ENCODE peak calls at places on chromosomes 7 and 10, in five cellular contexts. X is testis, H is A549, N is spleen, W is IMR-90. G is an unnamed sample. For H3K4me1, the result is how much of the 10 kb centered on the place peaks cover.

GRCh38 chr10:108051218-108051617 is 886.7 kb upstream of the SORCS1 start:
- DNase-seq in W (no peak), X (no peak), H (no peak), N (no peak), G (no peak)

GRCh38 chr7:38318803-38319416 is 45.5 kb upstream of the TARP start:
- DNase-seq in W (peak), N (no peak), H (peak), X (peak), G (peak)

GRCh38 chr10:26000971-26001370 is 66.9 kb downstream of the MYO3A start:
- DNase-seq in N (no peak), W (no peak), X (no peak), H (no peak), G (no peak)

GRCh38 chr10:3471497-3471896 is 298.9 kb upstream of the PITRM1 start:
- DNase-seq in H (no peak), X (no peak), N (no peak), W (no peak), G (no peak)

GRCh38 chr10:128419466-128420019 is 293.3 kb upstream of the MKI67 start:
- DNase-seq in H (no peak), W (no peak), N (no peak), X (no peak), G (no peak)

GRCh38 chr10:109328001-109328400 is 595.3 kb downstream of the XPNPEP1 start:
- DNase-seq in X (no peak), N (no peak), H (no peak), W (no peak), G (no peak)

GRCh38 chr10:47159361-47160228 is 140.4 kb upstream of the GDF10 start:
- DNase-seq in X (no peak), W (no peak), N (peak), H (no peak), G (no peak)

GRCh38 chr10:103763374-103764202 is 91.8 kb downstream of the SH3PXD2A start:
- DNase-seq in H (no peak), N (no peak), X (no peak), W (peak), G (peak)

GRCh38 chr10:71888623-71889387 is 37.8 kb upstream of the PSAP start:
- DNase-seq in N (peak), X (peak), W (peak), H (peak), G (peak)

GRCh38 chr7:65251851-65252620 is 121.6 kb upstream of the ZNF92 start:
- DNase-seq in X (peak), H (peak), W (peak), N (peak), G (peak)

GRCh38 chr10:86411281-86411841 is 44.8 kb upstream of the GRID1 start:
- DNase-seq in W (peak), X (no peak), N (no peak), H (no peak), G (no peak)

GRCh38 chr10:69846252-69847000 is 44.7 kb downstream of the COL13A1 start:
- DNase-seq in X (no peak), W (peak), N (no peak), H (no peak), G (no peak)

GRCh38 chr10:43610636-43611035 is 4.4 kb downstream of the ZNF485 start:
- DNase-seq in X (no peak), W (peak), H (no peak), N (no peak), G (no peak)

GRCh38 chr7:148921189-148921588 is 37.1 kb upstream of the EZH2 start:
- DNase-seq in N (no peak), H (no peak), X (no peak), W (no peak), G (no peak)
- H3K4me3 ChIP-seq in N (no peak), H (no peak), X (no peak), W (no peak), G (no peak)

DNA sequence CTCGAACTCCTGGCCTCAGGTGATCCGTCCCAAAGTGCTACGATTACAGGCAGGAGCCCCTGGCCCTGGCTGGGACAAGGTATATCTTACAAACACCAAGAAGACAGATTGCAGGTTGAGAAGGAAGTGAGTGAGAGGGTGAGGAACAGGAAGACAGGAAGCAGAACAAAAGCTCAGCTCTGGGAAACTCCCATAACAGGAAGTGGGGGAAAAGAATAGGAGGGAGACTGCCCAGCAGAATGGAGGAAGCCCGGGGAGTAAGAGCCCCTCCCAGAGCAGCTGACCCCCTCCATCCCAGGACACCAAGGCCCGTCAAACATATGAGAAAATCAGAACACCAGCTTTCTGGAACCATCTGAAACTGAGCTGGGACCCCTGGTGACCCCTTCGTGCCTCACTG is 2.9 kb downstream of the TECPR1 start:
- DNase-seq in H (no peak), W (no peak), N (no peak), X (no peak), G (no peak)
- H3K4me1 ChIP-seq in H (under half), W (under half), N (half or more), X (under half), G (under half)

DNA sequence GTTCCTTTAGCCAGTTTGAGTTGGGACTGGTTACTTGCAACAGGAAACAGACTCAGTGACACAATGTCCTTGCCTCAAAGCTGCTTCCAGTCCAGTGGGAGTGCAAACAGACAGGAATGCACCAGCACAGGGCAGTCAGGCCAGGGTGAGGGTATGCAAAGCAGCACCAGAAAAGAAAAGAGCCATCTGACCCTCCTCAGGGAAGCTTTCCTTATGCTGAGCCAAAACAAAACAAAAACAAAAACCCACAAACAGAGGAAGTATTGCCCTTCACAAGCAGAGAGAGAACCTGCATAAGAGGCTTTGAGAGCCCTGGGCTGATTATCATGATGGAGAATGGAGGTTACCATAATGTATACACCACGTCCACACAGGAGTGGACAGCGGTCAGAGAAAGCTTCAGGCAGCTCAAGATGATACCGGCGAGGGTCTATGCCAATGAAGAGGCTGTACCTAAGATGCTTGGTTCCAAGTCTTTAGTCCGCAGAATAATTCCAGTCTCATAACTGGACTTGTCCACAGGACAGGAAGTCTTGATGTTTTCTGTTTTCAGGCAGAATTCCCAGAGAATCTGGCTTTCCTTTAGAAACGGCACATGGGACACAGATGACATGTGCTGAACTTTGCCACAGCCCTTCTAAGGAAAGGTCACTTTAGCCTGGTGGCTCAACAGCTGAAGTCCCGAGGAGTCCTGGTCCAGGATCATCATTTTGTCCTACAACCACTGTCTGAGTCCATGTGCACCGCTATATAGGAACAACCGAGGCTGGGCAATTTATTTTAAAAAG is 263.3 kb downstream of the TNS3 start:
- DNase-seq in X (no peak), W (no peak), N (no peak), H (no peak), G (no peak)
- TF ChIP-seq POLR2A in X (no peak), W (no peak), N (no peak), H (no peak), G (no peak)

GRCh38 chr10:111087331-111087756 is 10.5 kb downstream of the ADRA2A start:
- DNase-seq in W (no peak), N (no peak), H (no peak), X (no peak), G (no peak)

GRCh38 chr10:111089293-111089692 is 12.5 kb downstream of the ADRA2A start:
- DNase-seq in N (no peak), W (no peak), X (no peak), H (no peak), G (no peak)

GRCh38 chr10:111086602-111087001 is 9.8 kb downstream of the ADRA2A start:
- DNase-seq in H (no peak), X (no peak), W (no peak), N (no peak), G (no peak)

GRCh38 chr10:111085690-111086353 is 9.0 kb downstream of the ADRA2A start:
- DNase-seq in W (no peak), H (no peak), N (no peak), X (peak), G (no peak)

GRCh38 chr10:111087968-111088505 is 11.2 kb downstream of the ADRA2A start:
- DNase-seq in X (no peak), W (no peak), N (no peak), H (no peak), G (no peak)
- H3K4me3 ChIP-seq in X (no peak), W (no peak), N (no peak), H (no peak), G (no peak)

GRCh38 chr7:138017992-138018391 is 16.1 kb upstream of the CREB3L2 start:
- DNase-seq in N (no peak), W (no peak), X (no peak), H (no peak), G (no peak)
- H3K4me1 ChIP-seq in N (under half), W (under half), X (under half), H (under half), G (under half)

GRCh38 chr7:1930381-1931065 is 260.4 kb downstream of the ELFN1 start:
- DNase-seq in X (no peak), H (no peak), N (peak), W (no peak), G (no peak)

GRCh38 chr7:1927942-1928341 is 257.9 kb downstream of the ELFN1 start:
- DNase-seq in H (no peak), N (peak), W (no peak), X (no peak), G (no peak)

GRCh38 chr7:1926908-1927306 is 256.8 kb downstream of the ELFN1 start:
- DNase-seq in W (no peak), H (no peak), X (no peak), N (no peak), G (no peak)

GRCh38 chr7:1925973-1926907 is 256.2 kb downstream of the ELFN1 start:
- DNase-seq in H (no peak), N (no peak), W (no peak), X (no peak), G (no peak)

GRCh38 chr7:1928555-1929348 is 258.7 kb downstream of the ELFN1 start:
- DNase-seq in W (no peak), X (no peak), H (no peak), N (peak), G (no peak)
- TF ChIP-seq POLR2A in W (no peak), X (no peak), H (no peak), N (no peak), G (no peak)

G was measured in adrenal gland.